ENCODE peak calls at places on chromosome 12, in six cellular contexts. G is stomach, Z is uterus, B is ascending aorta, R is esophagus squamous epithelium, W is heart right ventricle. S is an unnamed sample.

GRCh38 chr12:117686911-117687377 is 281.8 kb downstream of the KSR2 start:
- DNase-seq in G (no peak), Z (no peak), B (no peak), R (no peak), W (no peak), S (no peak)

GRCh38 chr12:45349911-45350310 is 134.0 kb downstream of the ANO6 start:
- DNase-seq in G (no peak), Z (no peak), B (no peak), R (no peak), W (no peak), S (no peak)

GRCh38 chr12:27810756-27811155 is 30.7 kb upstream of the MANSC4 start:
- DNase-seq in G (no peak), Z (no peak), B (peak), R (no peak), W (no peak), S (no peak)

GRCh38 chr12:124032265-124032886 is 59.4 kb downstream of the ZNF664 start:
- DNase-seq in G (peak), Z (peak), B (no peak), R (no peak), W (peak), S (no peak)

GRCh38 chr12:89225808-89226368 is 126.4 kb downstream of the DUSP6 start:
- DNase-seq in G (peak), Z (no peak), B (peak), R (no peak), W (no peak), S (no peak)

GRCh38 chr12:124493809-124494750 is 73.3 kb downstream of the NCOR2 start:
- DNase-seq in G (no peak), Z (no peak), B (no peak), R (no peak), W (no peak), S (no peak)

GRCh38 chr12:52877242-52877641 is 27.6 kb downstream of the KRT8 start:
- DNase-seq in G (no peak), Z (no peak), B (no peak), R (no peak), W (no peak), S (no peak)

GRCh38 chr12:52417742-52418141 is 11.6 kb upstream of the KRT82 start:
- DNase-seq in G (no peak), Z (no peak), B (no peak), R (no peak), W (no peak), S (no peak)

GRCh38 chr12:4355843-4356327 is 23.6 kb downstream of the FGF23 start:
- DNase-seq in G (no peak), Z (no peak), B (no peak), R (no peak), W (peak), S (no peak)

GRCh38 chr12:128567730-128568129 is 256.0 kb downstream of the SLC15A4 start:
- DNase-seq in G (no peak), Z (no peak), B (no peak), R (no peak), W (no peak), S (no peak)

GRCh38 chr12:49341777-49342065 is 4.7 kb upstream of the C1QL4 start:
- DNase-seq in G (no peak), Z (no peak), B (no peak), R (no peak), W (no peak), S (no peak)

GRCh38 chr12:33650832-33651231 is 211.2 kb upstream of the SYT10 start:
- DNase-seq in G (no peak), Z (no peak), B (no peak), R (no peak), W (no peak), S (no peak)

GRCh38 chr12:80778005-80778541 is 61.4 kb downstream of the MYF5 start:
- DNase-seq in G (peak), Z (peak), B (peak), R (no peak), W (peak), S (no peak)

GRCh38 chr12:67752226-67752732 is 103.7 kb downstream of the DYRK2 start:
- DNase-seq in G (no peak), Z (no peak), B (no peak), R (no peak), W (no peak), S (no peak)

GRCh38 chr12:50059440-50060119 is 2.2 kb downstream of the ASIC1 start:
- DNase-seq in G (no peak), Z (no peak), B (no peak), R (no peak), W (no peak), S (no peak)

GRCh38 chr12:22544038-22544979 is at the start of gene C2CD5:
- DNase-seq in G (peak), Z (peak), B (peak), R (peak), W (peak), S (peak)

GRCh38 chr12:93025145-93026103 is 96.3 kb upstream of the EEA1 start:
- DNase-seq in G (no peak), Z (no peak), B (no peak), R (no peak), W (peak), S (no peak)

GRCh38 chr12:4134833-4135597 is 138.5 kb upstream of the CCND2 start:
- DNase-seq in G (no peak), Z (no peak), B (peak), R (no peak), W (no peak), S (no peak)

GRCh38 chr12:92503029-92503931 is 199.5 kb upstream of the PLEKHG7 start:
- DNase-seq in G (no peak), Z (peak), B (no peak), R (no peak), W (no peak), S (no peak)

GRCh38 chr12:3168775-3169221 is 91.6 kb downstream of the TSPAN9 start:
- DNase-seq in G (no peak), Z (peak), B (no peak), R (no peak), W (no peak), S (no peak)

GRCh38 chr12:88450130-88450529 is 130.1 kb downstream of the KITLG start:
- DNase-seq in G (no peak), Z (no peak), B (no peak), R (no peak), W (no peak), S (no peak)

DNA sequence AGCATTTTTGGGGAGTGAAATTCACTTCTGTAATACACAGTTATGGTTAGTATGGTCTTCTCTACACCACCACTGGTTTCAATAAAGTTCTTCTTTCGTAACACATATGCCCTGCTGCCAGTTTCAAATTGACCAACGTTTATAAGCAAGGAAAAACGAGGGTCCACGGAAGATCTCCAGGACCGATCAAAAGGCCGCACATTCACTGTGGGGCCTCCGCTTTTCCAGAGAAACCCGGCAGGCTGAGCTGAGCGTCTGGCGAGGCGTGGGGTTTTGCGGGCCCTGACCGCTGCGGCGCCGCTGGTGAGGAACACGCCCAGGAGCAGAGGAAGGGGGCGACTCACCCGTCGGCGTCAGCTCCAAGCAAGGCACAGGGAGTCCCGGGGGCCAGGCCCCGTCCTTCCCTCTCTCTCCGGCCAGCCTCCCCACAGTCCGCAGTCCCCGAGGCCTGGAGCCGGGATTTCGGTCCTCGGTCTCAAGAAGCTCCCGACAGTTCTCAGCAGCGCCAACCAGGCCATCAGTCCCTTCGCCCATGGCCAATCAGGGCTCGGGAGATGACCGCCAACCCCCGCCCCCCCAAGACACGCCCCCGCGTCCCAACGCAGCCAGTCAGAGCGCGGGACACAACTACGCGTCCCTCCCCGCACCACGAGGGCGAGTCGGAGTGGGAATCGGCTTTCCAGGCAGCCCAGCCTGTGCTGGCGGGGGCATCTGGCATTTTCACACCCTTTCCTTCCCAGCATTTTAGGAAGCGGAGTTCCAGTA is at the start of gene MTERF2:
- DNase-seq in G (peak), Z (peak), B (peak), R (peak), W (peak), S (peak)
- TF ChIP-seq CTCF in G (no peak), Z (no peak), B (no peak), R (no peak), W (no peak), S (no peak)

GRCh38 chr12:107309020-107309419 is 215.7 kb upstream of the CRY1 start:
- DNase-seq in G (no peak), Z (no peak), B (no peak), R (no peak), W (no peak), S (no peak)
- TF ChIP-seq CTCF in G (no peak), Z (no peak), B (no peak), R (no peak), W (no peak), S (no peak)

GRCh38 chr12:103247531-103247930 is 248.2 kb downstream of the C12orf42 start:
- DNase-seq in G (no peak), Z (no peak), B (no peak), R (no peak), W (no peak), S (no peak)
- TF ChIP-seq CTCF in G (no peak), Z (no peak), B (no peak), R (no peak), W (no peak), S (no peak)

GRCh38 chr12:26125451-26126339 is 858 bp upstream of the BHLHE41 start:
- DNase-seq in G (peak), Z (peak), B (peak), R (peak), W (peak), S (no peak)

GRCh38 chr12:26128180-26128579 is 3.3 kb upstream of the BHLHE41 start:
- DNase-seq in G (no peak), Z (no peak), B (no peak), R (no peak), W (no peak), S (no peak)

GRCh38 chr12:26127404-26127803 is 2.6 kb upstream of the BHLHE41 start:
- DNase-seq in G (no peak), Z (no peak), B (no peak), R (no peak), W (no peak), S (no peak)

GRCh38 chr12:26124491-26125450 is at the start of gene BHLHE41:
- DNase-seq in G (peak), Z (peak), B (peak), R (peak), W (peak), S (no peak)

DNA sequence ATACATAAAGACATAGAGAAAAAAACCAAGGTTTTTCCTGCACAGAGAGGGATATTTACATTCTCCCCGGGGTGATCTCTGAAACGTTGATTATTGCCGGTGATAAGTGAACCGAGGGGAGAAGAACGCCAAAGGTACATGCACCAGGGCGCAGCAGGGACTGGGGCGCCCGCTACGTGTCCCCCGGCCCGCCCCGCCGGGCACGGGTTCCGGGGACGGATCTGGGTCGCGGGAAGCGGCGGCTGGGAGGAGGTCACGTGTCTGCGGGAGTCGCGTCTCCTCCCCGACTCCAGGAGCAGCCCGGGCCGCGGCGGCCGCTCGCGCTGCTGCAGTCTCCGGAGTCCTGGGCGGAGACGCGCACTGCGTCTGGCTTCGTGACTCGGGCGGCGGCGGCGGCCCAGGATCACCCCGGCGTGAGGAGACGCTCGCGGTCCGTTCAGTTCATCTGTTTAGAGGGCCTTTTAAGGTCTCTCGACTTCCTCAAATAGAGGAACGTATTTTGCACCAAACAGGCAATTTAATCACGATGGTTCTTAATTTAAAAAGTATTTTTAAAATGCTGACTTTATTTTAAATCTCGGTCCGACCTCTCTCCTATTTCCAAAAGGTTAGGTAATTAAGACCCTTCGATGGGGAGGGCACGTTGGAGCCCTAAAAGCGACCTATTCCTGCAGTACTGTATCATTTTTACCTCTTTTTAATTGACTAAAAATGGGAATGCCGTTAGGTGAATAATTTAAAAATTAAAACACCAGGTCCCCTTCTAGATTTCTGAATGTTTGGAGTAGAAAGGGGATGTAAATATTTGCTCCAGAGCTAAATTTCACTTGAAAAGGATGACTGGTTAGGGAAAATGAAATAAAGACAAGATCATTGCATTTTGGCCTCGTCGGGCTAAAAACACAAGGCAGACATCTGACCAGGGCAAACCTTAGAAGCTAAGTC is 1.8 kb upstream of the BHLHE41 start:
- DNase-seq in G (peak), Z (peak), B (peak), R (peak), W (peak), S (no peak)
- TF ChIP-seq CTCF in G (no peak), Z (peak), B (no peak), R (no peak), W (no peak), S (no peak)

DNA sequence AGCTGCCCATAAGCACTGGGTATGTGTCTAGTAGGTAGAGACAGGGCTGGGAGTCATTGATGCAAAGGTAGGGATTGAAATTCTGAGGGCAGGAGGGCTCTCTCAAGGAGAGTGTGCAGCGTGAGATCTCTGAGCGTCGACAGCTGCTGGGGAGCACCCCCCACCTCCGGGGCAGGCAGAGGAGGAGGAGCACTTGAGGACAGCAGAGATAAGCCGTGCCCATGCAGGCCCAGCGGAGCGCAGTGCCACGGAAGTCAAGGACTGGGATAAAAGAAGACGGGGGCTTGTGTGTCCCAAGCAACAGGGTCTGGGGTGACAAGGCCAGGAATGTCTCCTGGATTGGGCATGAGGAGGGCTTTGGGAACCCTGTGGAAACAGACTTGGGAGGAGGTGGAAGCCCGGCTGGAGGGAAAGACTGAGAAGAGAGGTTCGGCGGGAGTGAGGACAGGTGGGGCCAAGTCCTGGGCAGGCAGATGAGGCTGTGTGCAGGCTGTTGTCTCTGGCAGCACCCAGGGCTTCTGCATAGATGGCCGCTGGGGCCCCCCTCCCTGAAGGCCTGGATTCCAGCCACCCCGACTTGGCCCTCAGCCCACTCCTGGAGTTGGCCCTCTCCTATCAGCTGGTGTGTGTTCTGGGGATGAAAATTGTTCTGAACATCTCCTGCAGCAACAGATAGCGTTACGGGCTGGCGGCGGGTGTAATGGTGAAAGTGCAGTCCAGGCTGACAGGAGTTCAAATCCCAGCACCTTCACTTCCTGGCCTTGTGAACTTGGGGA is 1.9 kb downstream of the CACNA2D4 start:
- DNase-seq in G (peak), Z (peak), B (no peak), R (no peak), W (peak), S (no peak)
- TF ChIP-seq CTCF in G (no peak), Z (no peak), B (no peak), R (no peak), W (no peak), S (no peak)

DNA sequence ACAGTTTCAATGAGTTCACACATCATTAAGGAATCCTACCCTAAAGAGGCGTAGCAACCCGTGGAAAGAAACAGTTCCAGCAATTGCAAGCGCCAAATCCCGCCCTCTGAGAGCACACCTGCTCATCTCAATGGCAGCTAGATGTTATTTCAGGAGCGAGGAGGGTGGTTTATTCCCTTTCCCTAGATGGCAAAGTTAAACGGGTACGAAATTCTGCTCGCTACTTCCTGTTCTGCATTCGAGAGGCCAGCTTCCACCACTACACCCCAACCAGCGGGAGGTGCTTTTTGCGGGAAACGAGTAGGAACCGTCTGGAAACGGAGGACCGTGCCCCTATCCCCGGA is 561 bp downstream of the VPS29 start:
- DNase-seq in G (peak), Z (no peak), B (peak), R (no peak), W (no peak), S (no peak)
- TF ChIP-seq CTCF in G (no peak), Z (no peak), B (no peak), R (no peak), W (no peak), S (no peak)

GRCh38 chr12:70839544-70839943 is 81.0 kb downstream of the PTPRR start:
- DNase-seq in G (no peak), Z (no peak), B (no peak), R (no peak), W (no peak), S (no peak)
- TF ChIP-seq CTCF in G (no peak), Z (no peak), B (no peak), R (no peak), W (no peak), S (no peak)

GRCh38 chr12:103877288-103877687 is 36.3 kb upstream of the NT5DC3 start:
- DNase-seq in G (no peak), Z (no peak), B (no peak), R (no peak), W (no peak), S (no peak)

GRCh38 chr12:103880299-103881142 is 39.5 kb upstream of the NT5DC3 start:
- DNase-seq in G (no peak), Z (no peak), B (no peak), R (no peak), W (no peak), S (no peak)

GRCh38 chr12:103879878-103880277 is 38.8 kb upstream of the NT5DC3 start:
- DNase-seq in G (no peak), Z (no peak), B (no peak), R (no peak), W (no peak), S (no peak)

GRCh38 chr12:103879048-103879692 is 38.1 kb upstream of the NT5DC3 start:
- DNase-seq in G (no peak), Z (no peak), B (no peak), R (no peak), W (no peak), S (no peak)

GRCh38 chr12:103877934-103878510 is 37.0 kb upstream of the NT5DC3 start:
- DNase-seq in G (peak), Z (peak), B (no peak), R (no peak), W (peak), S (peak)
- TF ChIP-seq CTCF in G (peak), Z (peak), B (peak), R (peak), W (peak), S (peak)

GRCh38 chr12:76878899-76879709 is at the start of gene CSRP2:
- DNase-seq in G (peak), Z (peak), B (peak), R (peak), W (peak), S (peak)

GRCh38 chr12:76879710-76880025 is 849 bp upstream of the CSRP2 start:
- DNase-seq in G (no peak), Z (peak), B (peak), R (no peak), W (no peak), S (no peak)

GRCh38 chr12:76876696-76877229 is 2.1 kb downstream of the CSRP2 start:
- DNase-seq in G (no peak), Z (no peak), B (no peak), R (no peak), W (no peak), S (no peak)

GRCh38 chr12:76880156-76881023 is 1.6 kb upstream of the CSRP2 start:
- DNase-seq in G (no peak), Z (no peak), B (no peak), R (no peak), W (no peak), S (no peak)

DNA sequence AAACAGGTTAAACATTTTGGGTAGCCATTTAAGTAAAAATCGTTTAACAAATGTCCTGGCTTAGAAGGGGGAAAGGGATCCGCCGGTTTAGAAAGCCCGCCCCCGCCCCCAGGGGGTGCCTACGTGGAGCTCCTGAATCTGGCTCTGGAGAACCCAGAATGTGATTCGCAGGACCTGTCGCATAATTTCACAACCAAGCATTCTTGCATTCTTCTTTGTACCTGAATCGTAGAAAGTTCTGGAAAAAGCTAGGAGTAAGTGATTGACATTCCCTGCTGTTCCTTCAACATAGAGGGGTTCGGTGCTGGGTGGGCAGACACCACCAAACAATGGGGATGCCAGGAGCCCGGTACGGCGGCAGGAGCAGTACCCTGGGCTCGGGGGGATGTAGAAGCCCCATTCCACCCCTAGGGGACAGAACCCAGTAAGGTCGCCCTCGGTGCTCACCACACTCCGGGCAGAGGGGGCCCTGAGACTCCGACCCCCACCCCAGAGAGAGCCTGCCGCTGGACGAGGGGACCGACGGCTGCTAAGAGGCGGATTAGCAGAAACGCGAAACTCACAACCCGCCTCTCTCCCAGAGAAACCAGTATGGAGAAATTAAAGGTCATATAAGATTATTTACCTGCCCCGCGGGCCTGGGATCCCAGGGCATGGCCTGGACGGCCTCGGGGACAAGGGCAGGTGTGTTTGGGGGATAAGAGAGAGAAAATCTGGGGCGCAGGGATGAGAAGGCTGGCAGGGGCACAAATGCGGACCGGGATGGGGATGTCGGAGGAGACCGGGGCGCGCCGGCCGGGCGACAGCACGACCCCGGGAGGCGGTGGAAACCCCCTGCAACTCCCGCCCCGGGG is 547 bp downstream of the CSRP2 start:
- DNase-seq in G (no peak), Z (peak), B (peak), R (no peak), W (no peak), S (no peak)
- TF ChIP-seq CTCF in G (no peak), Z (peak), B (peak), R (peak), W (peak), S (no peak)

GRCh38 chr12:47990351-47991105 is 13.7 kb downstream of the COL2A1 start:
- DNase-seq in G (no peak), Z (no peak), B (no peak), R (no peak), W (no peak), S (no peak)
- TF ChIP-seq CTCF in G (no peak), Z (no peak), B (no peak), R (no peak), W (no peak), S (no peak)